ENCODE peak calls at places on chromosomes 12 and 14, in six cellular contexts. One of them, this sample, is unnamed.

GRCh38 chr12:11838403-11838802 is 188.9 kb downstream of the ETV6 start:
- DNase-seq in endothelial cell: no peak
- DNase-seq in gastrocnemius medialis: no peak
- DNase-seq in mucosa of descending colon: no peak
- DNase-seq in AG10803: no peak
- DNase-seq in psoas muscle: no peak
- DNase-seq in this sample: no peak

GRCh38 chr12:21826549-21826940 is 52.0 kb upstream of the KCNJ8 start:
- DNase-seq in endothelial cell: no peak
- DNase-seq in gastrocnemius medialis: no peak
- DNase-seq in mucosa of descending colon: no peak
- DNase-seq in AG10803: no peak
- DNase-seq in psoas muscle: no peak
- DNase-seq in this sample: no peak

GRCh38 chr14:92453691-92454090 is 59.9 kb upstream of the RIN3 start:
- DNase-seq in endothelial cell: no peak
- DNase-seq in gastrocnemius medialis: no peak
- DNase-seq in mucosa of descending colon: no peak
- DNase-seq in AG10803: no peak
- DNase-seq in psoas muscle: no peak
- DNase-seq in this sample: no peak

GRCh38 chr14:92688434-92689375 is 59.7 kb downstream of the LGMN start:
- DNase-seq in endothelial cell: no peak
- DNase-seq in gastrocnemius medialis: no peak
- DNase-seq in mucosa of descending colon: peak; percentile 59
- DNase-seq in AG10803: no peak
- DNase-seq in psoas muscle: no peak
- DNase-seq in this sample: no peak

GRCh38 chr12:84554199-84554723 is 358.3 kb downstream of the SLC6A15 start:
- DNase-seq in endothelial cell: no peak
- DNase-seq in gastrocnemius medialis: no peak
- DNase-seq in mucosa of descending colon: no peak
- DNase-seq in AG10803: peak; percentile 19
- DNase-seq in psoas muscle: no peak
- DNase-seq in this sample: no peak

GRCh38 chr12:75784591-75784990 is 247.0 kb downstream of the PHLDA1 start:
- DNase-seq in endothelial cell: no peak
- DNase-seq in gastrocnemius medialis: peak; percentile 14
- DNase-seq in mucosa of descending colon: no peak
- DNase-seq in AG10803: no peak
- DNase-seq in psoas muscle: peak; percentile 16
- DNase-seq in this sample: no peak

GRCh38 chr14:29236848-29237247 is 470.3 kb downstream of the FOXG1 start:
- DNase-seq in endothelial cell: no peak
- DNase-seq in gastrocnemius medialis: no peak
- DNase-seq in mucosa of descending colon: no peak
- DNase-seq in AG10803: peak; percentile 60
- DNase-seq in psoas muscle: no peak
- DNase-seq in this sample: no peak

GRCh38 chr14:104286496-104286895 is 148.1 kb downstream of the KIF26A start:
- DNase-seq in endothelial cell: no peak
- DNase-seq in gastrocnemius medialis: no peak
- DNase-seq in mucosa of descending colon: peak; percentile 16
- DNase-seq in AG10803: no peak
- DNase-seq in psoas muscle: peak; percentile 1
- DNase-seq in this sample: no peak

GRCh38 chr12:109875572-109876131 is 4.7 kb downstream of the GLTP start:
- DNase-seq in endothelial cell: no peak
- DNase-seq in gastrocnemius medialis: no peak
- DNase-seq in mucosa of descending colon: peak; percentile 86
- DNase-seq in AG10803: no peak
- DNase-seq in psoas muscle: no peak
- DNase-seq in this sample: no peak

DNA sequence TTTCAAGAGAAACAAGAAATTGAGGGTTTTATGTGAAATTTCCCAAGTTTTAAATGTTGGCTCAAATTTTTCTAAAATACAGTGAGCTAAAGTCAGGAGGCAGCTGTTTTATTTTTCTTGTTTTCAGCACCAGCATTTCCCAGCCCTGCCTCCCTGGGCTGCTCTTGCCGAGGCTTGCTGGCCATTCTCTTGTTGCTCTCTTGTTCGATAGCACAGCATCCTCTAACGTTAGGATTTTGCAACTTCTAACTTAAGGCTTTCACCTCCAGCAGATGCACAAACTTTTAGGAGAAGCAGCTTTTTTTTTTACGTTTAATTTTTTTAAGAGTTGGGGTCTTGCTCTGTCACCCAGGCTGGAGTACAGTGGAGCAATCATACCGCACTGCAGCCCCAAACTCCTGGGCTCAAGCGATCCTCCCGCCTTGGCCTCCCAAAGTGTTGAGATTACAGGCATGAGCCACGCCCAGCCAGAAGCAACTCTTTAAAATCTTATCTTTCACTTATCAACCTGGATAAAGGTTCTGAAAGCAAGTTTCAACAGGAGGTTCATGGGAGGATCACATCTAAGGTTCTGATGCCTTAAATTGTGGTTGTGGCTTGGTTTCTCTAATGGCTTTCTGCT is 40.2 kb downstream of the B4GALNT3 start:
- DNase-seq in endothelial cell: no peak
- DNase-seq in gastrocnemius medialis: no peak
- DNase-seq in mucosa of descending colon: no peak
- DNase-seq in AG10803: no peak
- DNase-seq in psoas muscle: no peak
- DNase-seq in this sample: no peak
- TF ChIP-seq CTCF in endothelial cell: no peak
- TF ChIP-seq CTCF in gastrocnemius medialis: no peak
- TF ChIP-seq CTCF in mucosa of descending colon: no peak
- TF ChIP-seq CTCF in AG10803: no peak
- TF ChIP-seq CTCF in psoas muscle: no peak
- TF ChIP-seq CTCF in this sample: no peak

GRCh38 chr14:77603654-77604270 is 12.7 kb downstream of the SPTLC2 start:
- DNase-seq in endothelial cell: no peak
- DNase-seq in gastrocnemius medialis: no peak
- DNase-seq in mucosa of descending colon: peak; percentile 50
- DNase-seq in AG10803: no peak
- DNase-seq in psoas muscle: peak; percentile 17
- DNase-seq in this sample: no peak
- TF ChIP-seq CTCF in endothelial cell: no peak
- TF ChIP-seq CTCF in gastrocnemius medialis: no peak
- TF ChIP-seq CTCF in mucosa of descending colon: no peak
- TF ChIP-seq CTCF in AG10803: peak; percentile 44
- TF ChIP-seq CTCF in psoas muscle: no peak
- TF ChIP-seq CTCF in this sample: no peak

GRCh38 chr14:91323671-91324605 is 79.4 kb upstream of the GPR68 start:
- DNase-seq in endothelial cell: peak; percentile 80
- DNase-seq in gastrocnemius medialis: peak; percentile 56
- DNase-seq in mucosa of descending colon: peak; percentile 90
- DNase-seq in AG10803: peak; percentile 60
- DNase-seq in psoas muscle: peak; percentile 83
- DNase-seq in this sample: peak; percentile 95
- TF ChIP-seq CTCF in endothelial cell: peak; percentile 99
- TF ChIP-seq CTCF in gastrocnemius medialis: peak; percentile 89
- TF ChIP-seq CTCF in mucosa of descending colon: peak; percentile 91
- TF ChIP-seq CTCF in AG10803: peak; percentile 95
- TF ChIP-seq CTCF in psoas muscle: peak; percentile 94
- TF ChIP-seq CTCF in this sample: peak; percentile 93

GRCh38 chr12:132560421-132560830 is 50.0 kb downstream of the LRCOL1 start:
- DNase-seq in endothelial cell: no peak
- DNase-seq in gastrocnemius medialis: no peak
- DNase-seq in mucosa of descending colon: peak; percentile 66
- DNase-seq in AG10803: no peak
- DNase-seq in psoas muscle: no peak
- DNase-seq in this sample: no peak

GRCh38 chr12:132560831-132561783 is 49.3 kb downstream of the LRCOL1 start:
- DNase-seq in endothelial cell: peak; percentile 84
- DNase-seq in gastrocnemius medialis: no peak
- DNase-seq in mucosa of descending colon: peak; percentile 79
- DNase-seq in AG10803: peak; percentile 24
- DNase-seq in psoas muscle: no peak
- DNase-seq in this sample: peak; percentile 55

GRCh38 chr12:132562489-132563045 is 47.8 kb downstream of the LRCOL1 start:
- DNase-seq in endothelial cell: no peak
- DNase-seq in gastrocnemius medialis: no peak
- DNase-seq in mucosa of descending colon: no peak
- DNase-seq in AG10803: no peak
- DNase-seq in psoas muscle: no peak
- DNase-seq in this sample: no peak

GRCh38 chr12:132559652-132560420 is 50.5 kb downstream of the LRCOL1 start:
- DNase-seq in endothelial cell: peak; percentile 61
- DNase-seq in gastrocnemius medialis: no peak
- DNase-seq in mucosa of descending colon: peak; percentile 77
- DNase-seq in AG10803: peak; percentile 35
- DNase-seq in psoas muscle: peak; percentile 41
- DNase-seq in this sample: no peak

GRCh38 chr12:132561784-132562156 is 48.6 kb downstream of the LRCOL1 start:
- DNase-seq in endothelial cell: peak; percentile 50
- DNase-seq in gastrocnemius medialis: no peak
- DNase-seq in mucosa of descending colon: peak; percentile 47
- DNase-seq in AG10803: no peak
- DNase-seq in psoas muscle: no peak
- DNase-seq in this sample: no peak
- TF ChIP-seq CTCF in endothelial cell: no peak
- TF ChIP-seq CTCF in gastrocnemius medialis: no peak
- TF ChIP-seq CTCF in mucosa of descending colon: no peak
- TF ChIP-seq CTCF in AG10803: peak; percentile 33
- TF ChIP-seq CTCF in psoas muscle: peak; percentile 23
- TF ChIP-seq CTCF in this sample: no peak

GRCh38 chr14:106872619-106873446 is 1346.5 kb downstream of the TMEM121 start:
- DNase-seq in endothelial cell: no peak
- DNase-seq in gastrocnemius medialis: no peak
- DNase-seq in mucosa of descending colon: peak; percentile 96
- DNase-seq in AG10803: no peak
- DNase-seq in psoas muscle: peak; percentile 48
- DNase-seq in this sample: peak; percentile 80
- TF ChIP-seq CTCF in endothelial cell: no peak
- TF ChIP-seq CTCF in gastrocnemius medialis: no peak
- TF ChIP-seq CTCF in mucosa of descending colon: peak; percentile 76
- TF ChIP-seq CTCF in AG10803: peak; percentile 13
- TF ChIP-seq CTCF in psoas muscle: no peak
- TF ChIP-seq CTCF in this sample: peak; percentile 84

GRCh38 chr12:52307836-52308806 is 13.1 kb downstream of the KRT83 start:
- DNase-seq in endothelial cell: peak; percentile 71
- DNase-seq in gastrocnemius medialis: peak; percentile 19
- DNase-seq in mucosa of descending colon: peak; percentile 63
- DNase-seq in AG10803: peak; percentile 45
- DNase-seq in psoas muscle: peak; percentile 78
- DNase-seq in this sample: peak; percentile 71
- TF ChIP-seq CTCF in endothelial cell: peak; percentile 32
- TF ChIP-seq CTCF in gastrocnemius medialis: peak; percentile 35
- TF ChIP-seq CTCF in mucosa of descending colon: no peak
- TF ChIP-seq CTCF in AG10803: peak; percentile 17
- TF ChIP-seq CTCF in psoas muscle: peak; percentile 18
- TF ChIP-seq CTCF in this sample: peak; percentile 20

DNA sequence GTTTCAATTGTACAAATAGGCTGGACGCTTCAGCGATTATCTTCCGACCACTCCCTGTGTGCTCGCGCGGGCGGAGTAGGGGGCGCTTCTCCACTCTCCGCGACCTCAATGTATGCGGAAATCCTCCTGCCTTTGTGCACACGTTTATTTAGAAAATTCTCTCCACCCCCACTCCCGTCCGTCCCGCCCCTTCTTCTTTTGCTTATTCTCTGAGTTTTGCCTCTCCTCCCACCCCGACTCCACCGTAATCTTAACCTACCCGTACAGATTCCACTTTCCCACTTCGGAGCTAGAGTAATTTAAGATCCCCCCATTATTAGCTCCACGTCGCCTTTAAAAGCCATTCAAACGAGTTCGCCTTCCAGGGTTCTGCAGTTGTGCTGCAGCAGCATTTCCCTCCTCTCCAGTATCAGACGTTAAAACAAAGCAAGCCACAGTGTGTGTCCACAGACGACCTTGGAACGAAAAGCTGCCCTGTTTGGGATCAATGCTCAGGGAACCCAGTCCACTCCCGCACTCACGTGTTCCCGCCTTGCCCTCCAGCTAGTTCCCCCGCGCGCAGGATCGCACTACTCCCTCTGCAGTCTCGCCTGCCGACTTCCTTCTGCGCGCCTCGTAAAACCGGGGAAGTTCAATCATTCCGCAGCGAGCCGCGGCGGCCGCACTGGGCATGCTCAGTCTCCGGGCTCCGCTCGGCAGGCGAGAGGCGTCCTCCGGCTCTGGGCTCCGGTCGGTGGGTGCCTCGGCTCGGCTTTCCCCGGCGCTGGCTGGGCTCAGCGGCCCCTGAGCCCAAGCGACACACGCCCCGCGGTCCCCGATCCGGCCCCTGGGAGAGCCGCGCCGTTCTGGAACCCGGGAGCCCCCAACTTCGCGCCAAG is at the start of gene ANO6:
- DNase-seq in endothelial cell: peak; percentile 90
- DNase-seq in gastrocnemius medialis: peak; percentile 81
- DNase-seq in mucosa of descending colon: peak; percentile 92
- DNase-seq in AG10803: peak; percentile 86
- DNase-seq in psoas muscle: peak; percentile 85
- DNase-seq in this sample: peak; percentile 59
- TF ChIP-seq CTCF in endothelial cell: no peak
- TF ChIP-seq CTCF in gastrocnemius medialis: no peak
- TF ChIP-seq CTCF in mucosa of descending colon: no peak
- TF ChIP-seq CTCF in AG10803: peak; percentile 35
- TF ChIP-seq CTCF in psoas muscle: no peak
- TF ChIP-seq CTCF in this sample: no peak

DNA sequence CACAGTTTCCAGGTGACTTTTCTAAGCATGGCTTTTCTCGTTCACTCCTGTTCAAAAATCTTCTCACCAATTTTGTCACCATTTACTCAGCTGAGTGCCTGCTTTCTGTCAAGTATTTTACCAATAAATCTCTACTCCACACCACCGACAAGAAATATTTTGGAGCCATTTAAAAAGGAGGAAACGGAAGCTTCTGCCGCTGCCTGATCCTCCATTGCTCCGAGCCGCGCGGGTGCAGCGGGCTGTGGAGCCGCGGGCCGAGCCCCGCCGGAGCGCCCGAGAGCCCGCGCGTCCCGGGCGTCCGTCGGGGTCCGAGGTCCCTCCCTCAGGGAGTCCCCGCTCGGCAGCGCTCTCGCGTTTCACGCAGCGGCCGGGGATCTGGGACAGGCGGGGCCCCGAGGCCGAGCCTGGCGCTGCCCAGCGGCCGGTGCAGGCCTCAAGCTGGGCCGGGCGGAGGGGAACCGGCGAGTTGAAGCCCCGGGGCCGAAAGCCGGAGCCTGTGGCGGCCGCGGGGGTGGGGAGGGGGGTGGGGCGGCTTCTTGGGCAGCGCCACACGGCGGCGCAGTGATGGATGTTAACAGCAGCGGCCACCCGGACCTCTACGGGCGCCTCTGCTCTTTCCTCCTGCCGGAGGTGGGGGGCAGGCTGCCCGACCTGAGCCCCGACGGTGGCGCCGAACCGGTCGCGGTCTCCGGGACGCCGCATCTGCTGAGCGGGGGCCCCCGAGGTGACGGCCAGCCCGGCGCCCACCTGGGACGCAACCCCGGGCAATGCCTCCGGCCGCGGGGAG is 1.1 kb upstream of the HEBP1 start:
- DNase-seq in endothelial cell: peak; percentile 59
- DNase-seq in gastrocnemius medialis: no peak
- DNase-seq in mucosa of descending colon: peak; percentile 70
- DNase-seq in AG10803: peak; percentile 48
- DNase-seq in psoas muscle: peak; percentile 58
- DNase-seq in this sample: peak; percentile 52
- TF ChIP-seq CTCF in endothelial cell: no peak
- TF ChIP-seq CTCF in gastrocnemius medialis: peak; percentile 14
- TF ChIP-seq CTCF in mucosa of descending colon: peak; percentile 10
- TF ChIP-seq CTCF in AG10803: peak; percentile 35
- TF ChIP-seq CTCF in psoas muscle: peak; percentile 39
- TF ChIP-seq CTCF in this sample: peak; percentile 55

This sample was measured in natural killer cell.